ENCODE peak calls at places on chromosomes 7 and 10, in six cellular contexts. Y is IMR-90, N is H9, V is mesenchymal stem cell, H is trophoblast cell, K is mesendoderm. I is an unnamed sample.

GRCh38 chr10:5818894-5819293 is 5.7 kb upstream of the GDI2 start:
- DNase-seq in Y (no peak), V (no peak), N (no peak), K (no peak), H (no peak), I (no peak)

GRCh38 chr7:148332787-148333186 is 257.8 kb upstream of the C7orf33 start:
- DNase-seq in V (no peak), Y (no peak), K (no peak), H (no peak), N (no peak), I (no peak)

GRCh38 chr7:133482626-133483025 is 229.7 kb downstream of the EXOC4 start:
- DNase-seq in Y (no peak), V (no peak), N (no peak), K (no peak), H (no peak), I (no peak)

GRCh38 chr10:60135020-60135419 is 228.7 kb upstream of the CCDC6 start:
- DNase-seq in V (peak; percentile 25), N (no peak), Y (no peak), H (peak; percentile 71), K (no peak), I (no peak)

GRCh38 chr10:6141296-6142151 is 52.7 kb downstream of the RBM17 start:
- DNase-seq in N (no peak), H (no peak), Y (peak; percentile 92), V (peak; percentile 89), K (no peak), I (no peak)

GRCh38 chr7:1882451-1882850 is 212.4 kb downstream of the ELFN1 start:
- DNase-seq in V (no peak), K (peak; percentile 29), H (no peak), N (no peak), Y (no peak), I (no peak)

GRCh38 chr10:103781329-103782061 is 73.9 kb downstream of the SH3PXD2A start:
- DNase-seq in N (no peak), Y (peak; percentile 99), H (peak; percentile 95), V (peak; percentile 91), K (peak; percentile 75), I (no peak)

GRCh38 chr7:113013761-113014449 is 72.7 kb downstream of the GPR85 start:
- DNase-seq in K (no peak), Y (no peak), V (no peak), N (no peak), H (no peak), I (no peak)

GRCh38 chr7:154978045-154978444 is 24.9 kb downstream of the PAXIP1 start:
- DNase-seq in K (no peak), N (no peak), H (no peak), Y (no peak), V (no peak), I (no peak)

GRCh38 chr7:149771696-149772235 is 1.6 kb downstream of the ZNF467 start:
- DNase-seq in N (peak; percentile 94), K (peak; percentile 95), V (peak; percentile 97), Y (peak; percentile 70), H (peak; percentile 79), I (peak; percentile 95)

GRCh38 chr7:149774237-149775175 is 1.1 kb upstream of the ZNF467 start:
- DNase-seq in V (no peak), Y (no peak), H (no peak), K (peak; percentile 81), N (peak; percentile 59), I (no peak)

GRCh38 chr7:149773446-149774236 is at the start of gene ZNF467:
- DNase-seq in Y (no peak), K (peak; percentile 36), N (no peak), H (no peak), V (peak; percentile 40), I (no peak)

GRCh38 chr7:149772236-149772820 is 1.1 kb downstream of the ZNF467 start:
- DNase-seq in V (no peak), K (peak; percentile 45), Y (no peak), N (peak; percentile 54), H (no peak), I (peak; percentile 56)

DNA sequence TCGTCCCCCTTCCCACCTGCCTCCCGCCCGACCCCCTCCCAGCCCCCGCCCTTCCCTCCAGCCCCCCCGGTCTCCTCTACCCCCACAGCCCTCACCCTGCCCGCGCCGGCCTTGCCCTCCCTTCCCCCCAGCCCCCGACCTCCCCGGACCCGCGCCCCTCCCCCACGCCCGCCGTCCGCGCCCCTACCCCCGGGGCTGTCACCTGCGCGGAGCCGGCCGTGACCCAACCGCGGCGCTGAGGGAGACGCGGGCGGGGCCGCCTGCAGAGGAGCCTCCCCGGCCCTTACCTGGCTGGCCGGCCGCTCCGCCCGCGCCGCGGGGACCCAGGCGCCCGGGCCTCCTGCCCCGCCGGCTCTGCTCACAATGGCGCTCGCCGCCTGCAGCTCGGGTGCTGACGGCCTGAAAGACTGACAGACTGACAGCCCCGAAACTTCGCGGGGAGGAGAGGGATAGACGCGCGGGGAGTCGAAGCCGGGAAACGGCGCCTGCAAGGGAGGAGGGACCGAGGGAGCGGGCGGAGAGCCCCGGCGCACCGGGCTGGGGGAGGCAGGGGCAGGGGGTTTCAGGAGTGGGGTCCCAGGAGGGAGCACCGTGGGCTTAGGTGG is 465 bp downstream of the ZNF467 start:
- DNase-seq in N (no peak), Y (no peak), V (no peak), H (no peak), K (peak; percentile 51), I (no peak)
- H4K8ac ChIP-seq in N (no peak overlapping the region), Y (no peak overlapping the region), V (peak overlapping the region; percentile 1), H (no peak overlapping the region), K (no peak overlapping the region), I (no peak overlapping the region)

GRCh38 chr7:75979361-75980125 is 14.9 kb downstream of the TMEM120A start:
- DNase-seq in N (no peak), H (no peak), K (no peak), V (no peak), Y (no peak), I (no peak)
- H4K8ac ChIP-seq in N (no peak overlapping the region), H (no peak overlapping the region), K (no peak overlapping the region), V (no peak overlapping the region), Y (no peak overlapping the region), I (peak overlapping the region; percentile 29)

GRCh38 chr7:157845203-157845810 is 508.5 kb downstream of the DNAJB6 start:
- DNase-seq in K (no peak), V (no peak), Y (no peak), H (no peak), N (no peak), I (no peak)

GRCh38 chr7:157843336-157844140 is 506.7 kb downstream of the DNAJB6 start:
- DNase-seq in H (no peak), K (no peak), Y (no peak), V (no peak), N (no peak), I (no peak)

GRCh38 chr7:157846281-157846680 is 509.5 kb downstream of the DNAJB6 start:
- DNase-seq in V (no peak), N (no peak), Y (no peak), K (no peak), H (no peak), I (no peak)

GRCh38 chr7:157844611-157845010 is 507.8 kb downstream of the DNAJB6 start:
- DNase-seq in Y (no peak), H (no peak), V (no peak), K (no peak), N (no peak), I (no peak)

GRCh38 chr7:157844141-157844540 is 507.3 kb downstream of the DNAJB6 start:
- DNase-seq in V (no peak), Y (no peak), N (no peak), H (no peak), K (no peak), I (no peak)
- H4K8ac ChIP-seq in V (no peak overlapping the region), Y (no peak overlapping the region), N (no peak overlapping the region), H (no peak overlapping the region), K (no peak overlapping the region), I (no peak overlapping the region)

DNA sequence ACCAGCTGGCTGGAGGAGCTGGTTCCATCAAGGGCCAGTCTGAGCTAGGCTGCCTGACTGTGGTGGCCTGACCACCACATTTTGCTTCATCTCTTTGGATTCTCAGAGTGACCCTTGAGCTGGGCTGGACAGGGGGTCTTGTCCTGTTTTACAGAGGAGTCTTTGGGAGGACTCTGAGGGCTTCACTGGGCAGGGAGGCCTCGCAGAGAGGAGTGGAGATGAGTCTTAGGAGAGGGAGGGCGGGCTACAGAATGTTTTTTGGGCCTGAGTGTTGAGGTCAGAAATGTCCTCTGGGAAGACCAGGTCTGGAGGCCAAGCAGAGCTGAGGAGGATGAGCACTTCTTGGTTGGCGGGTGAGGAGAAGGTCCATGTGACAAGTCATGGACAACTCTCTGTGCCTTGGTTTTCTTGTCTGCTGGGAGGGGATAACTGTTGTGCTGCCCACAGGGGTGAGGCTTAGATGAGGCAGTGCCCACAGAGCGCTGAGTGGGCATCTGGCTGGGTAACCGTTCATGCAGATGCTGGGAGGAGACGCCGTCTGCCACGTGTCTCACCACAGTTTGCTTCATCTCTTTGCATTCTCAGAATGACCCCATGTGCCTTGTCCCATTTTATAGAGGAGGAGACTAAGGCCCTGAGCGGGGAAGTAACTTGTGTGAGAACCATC is 9.4 kb downstream of the TSPAN15 start:
- DNase-seq in K (no peak), Y (no peak), V (no peak), H (no peak), N (no peak), I (no peak)
- H4K8ac ChIP-seq in K (no peak overlapping the region), Y (no peak overlapping the region), V (peak overlapping the region; percentile 41), H (no peak overlapping the region), N (no peak overlapping the region), I (no peak overlapping the region)

DNA sequence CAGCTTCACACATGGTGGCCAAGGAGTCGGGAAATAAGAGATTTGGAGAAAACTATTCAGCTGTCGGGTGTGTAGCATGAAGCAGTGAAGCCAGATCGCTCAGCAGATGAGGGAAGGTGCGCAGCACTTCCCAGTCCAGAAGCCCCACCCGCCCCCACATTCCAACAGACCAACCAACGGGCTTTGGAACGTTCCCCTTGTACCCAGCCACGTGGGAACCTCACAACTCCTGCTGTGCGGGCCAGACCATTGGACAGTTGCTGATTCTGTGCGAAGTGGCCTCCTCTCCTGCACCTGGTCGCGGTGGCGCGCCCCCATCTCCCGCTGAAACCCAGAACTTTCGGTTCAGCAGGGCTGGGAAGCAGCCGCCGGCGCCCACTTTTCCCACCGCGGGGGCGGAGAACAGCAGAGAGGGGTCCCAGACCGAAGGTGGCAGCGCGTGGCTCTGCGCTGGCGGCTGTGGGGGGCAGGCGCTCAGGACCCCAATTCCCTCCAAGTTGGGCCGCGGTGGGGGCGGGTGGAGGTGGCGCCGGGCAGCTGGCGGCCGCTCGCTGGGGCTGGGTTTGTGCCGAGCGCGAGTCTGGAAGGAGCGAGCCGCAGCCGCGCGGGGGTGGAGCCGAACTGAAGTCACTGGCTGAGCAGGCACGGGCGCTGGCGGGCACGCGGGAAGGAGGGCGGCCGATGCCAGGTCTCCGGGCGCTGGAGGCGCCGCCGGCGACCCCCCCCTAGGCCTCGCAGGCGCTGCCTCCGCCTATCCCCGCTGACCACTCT is 1301.5 kb upstream of the SORCS1 start:
- DNase-seq in H (no peak), V (peak; percentile 6), Y (no peak), N (peak; percentile 67), K (peak; percentile 29), I (peak; percentile 26)
- H4K8ac ChIP-seq in H (peak overlapping the region; percentile 13), V (peak overlapping the region; percentile 49), Y (no peak overlapping the region), N (no peak overlapping the region), K (peak overlapping the region; percentile 65), I (no peak overlapping the region)

GRCh38 chr7:156166692-156167416 is 354.6 kb upstream of the SHH start:
- DNase-seq in K (no peak), Y (no peak), N (no peak), H (no peak), V (no peak), I (no peak)

GRCh38 chr7:156167987-156168386 is 355.7 kb upstream of the SHH start:
- DNase-seq in H (no peak), Y (no peak), N (no peak), V (no peak), K (no peak), I (no peak)

GRCh38 chr7:156167417-156167807 is 355.1 kb upstream of the SHH start:
- DNase-seq in Y (no peak), K (no peak), H (no peak), V (no peak), N (no peak), I (no peak)

GRCh38 chr7:156168434-156168833 is 356.2 kb upstream of the SHH start:
- DNase-seq in V (no peak), K (no peak), Y (no peak), H (no peak), N (no peak), I (no peak)

GRCh38 chr7:156169474-156170370 is 357.5 kb upstream of the SHH start:
- DNase-seq in Y (no peak), K (no peak), V (no peak), N (no peak), H (no peak), I (no peak)
- H4K8ac ChIP-seq in Y (no peak overlapping the region), K (no peak overlapping the region), V (no peak overlapping the region), N (no peak overlapping the region), H (no peak overlapping the region), I (no peak overlapping the region)